ENCODE peak calls at places on chromosome X, in seven cellular contexts. S is A172; Z is naive thymus-derived CD8-positive, alpha-beta T cell; J is left kidney; Y is dermis blood vessel endothelial cell; L is fibroblast of lung; P is H7. O is an unnamed sample.

GRCh38 chrX:119871245-119871598 is 311 bp downstream of the RNF113A start:
- DNase-seq in J (no peak), Z (no peak), L (peak; percentile 15), S (no peak), Y (peak; percentile 35), P (no peak), O (no peak)

GRCh38 chrX:10677490-10677889 is 57.1 kb upstream of the MID1 start:
- DNase-seq in S (no peak), Z (no peak), L (peak; percentile 10), Y (no peak), P (no peak), J (peak; percentile 3), O (no peak)

GRCh38 chrX:39930777-39931553 is 166.8 kb downstream of the BCOR start:
- DNase-seq in Z (no peak), S (no peak), Y (no peak), P (no peak), J (no peak), L (no peak), O (no peak)

GRCh38 chrX:96591418-96591817 is 93.2 kb upstream of the DIAPH2 start:
- DNase-seq in Z (no peak), J (no peak), S (no peak), P (no peak), Y (no peak), L (no peak), O (no peak)

GRCh38 chrX:149629730-149630387 is 1.7 kb downstream of the TMEM185A start:
- DNase-seq in J (no peak), P (no peak), Y (no peak), S (no peak), L (no peak), Z (no peak), O (no peak)

GRCh38 chrX:20143539-20143938 is 1.9 kb upstream of the EIF1AX start:
- DNase-seq in S (no peak), Z (no peak), L (no peak), J (no peak), P (no peak), Y (no peak), O (no peak)

GRCh38 chrX:133645977-133646750 is 230.9 kb upstream of the GPC4 start:
- DNase-seq in Z (no peak), P (no peak), S (no peak), J (no peak), L (peak; percentile 84), Y (no peak), O (no peak)

GRCh38 chrX:106150701-106151100 is 17.4 kb upstream of the PWWP3B start:
- DNase-seq in P (no peak), S (no peak), Z (no peak), Y (no peak), L (no peak), J (no peak), O (no peak)

GRCh38 chrX:93874554-93874953 is 200.5 kb downstream of the FAM133A start:
- DNase-seq in Y (peak; percentile 3), J (peak; percentile 18), S (no peak), P (peak; percentile 19), L (no peak), Z (no peak), O (no peak)

GRCh38 chrX:51395807-51396728 is 63.4 kb downstream of the NUDT10 start:
- DNase-seq in Y (no peak), P (peak; percentile 63), Z (peak; percentile 49), S (no peak), J (peak; percentile 77), L (peak; percentile 6), O (no peak)

GRCh38 chrX:121259170-121259569 is 211.8 kb downstream of the GLUD2 start:
- DNase-seq in Y (no peak), Z (no peak), P (no peak), L (no peak), S (no peak), J (no peak), O (no peak)

GRCh38 chrX:126030021-126030420 is 136.1 kb downstream of the DCAF12L2 start:
- DNase-seq in P (no peak), S (no peak), J (no peak), L (no peak), Y (no peak), Z (no peak), O (no peak)

GRCh38 chrX:72057331-72057730 is 74.4 kb downstream of the RTL5 start:
- DNase-seq in S (no peak), Z (no peak), Y (no peak), J (no peak), L (no peak), P (no peak), O (no peak)

GRCh38 chrX:18617351-18617750 is 54.6 kb downstream of the RS1 start:
- DNase-seq in S (peak; percentile 82), Y (peak; percentile 27), J (peak; percentile 55), P (no peak), L (peak; percentile 83), Z (no peak), O (no peak)

GRCh38 chrX:20595928-20596550 is 329.3 kb upstream of the RPS6KA3 start:
- DNase-seq in S (peak; percentile 13), L (peak; percentile 44), J (peak; percentile 11), P (peak; percentile 7), Z (no peak), Y (no peak), O (no peak)

GRCh38 chrX:74924449-74925209 is 623 bp downstream of the NEXMIF start:
- DNase-seq in J (peak; percentile 82), S (no peak), Y (no peak), P (peak; percentile 76), Z (peak; percentile 26), L (peak; percentile 7), O (no peak)

O was measured in GOT3.